ENCODE peak calls at places on chromosomes 7 and 10, in five cellular contexts. Q, I, B, L and T are unnamed samples.

GRCh38 chr10:82889703-82890102 is 1014.7 kb downstream of the NRG3 start:
- DNase-seq in Q (no peak), I (no peak), B (no peak), L (no peak), T (no peak)

GRCh38 chr10:86708068-86708782 is 39.9 kb downstream of the LDB3 start:
- DNase-seq in Q (no peak), I (no peak), B (no peak), L (no peak), T (no peak)

GRCh38 chr7:50618281-50618680 is 53.1 kb upstream of the DDC start:
- DNase-seq in Q (no peak), I (no peak), B (no peak), L (no peak), T (no peak)

GRCh38 chr7:122849297-122849696 is 37.0 kb downstream of the CADPS2 start:
- DNase-seq in Q (no peak), I (no peak), B (no peak), L (no peak), T (no peak)

GRCh38 chr10:34543716-34544115 is 271.4 kb downstream of the PARD3 start:
- DNase-seq in Q (no peak), I (no peak), B (no peak), L (no peak), T (no peak)

GRCh38 chr7:132095-132482 is 60.3 kb upstream of the FAM20C start:
- DNase-seq in Q (no peak), I (no peak), B (no peak), L (no peak), T (no peak)

GRCh38 chr10:110600487-110601101 is 33.1 kb downstream of the SMC3 start:
- DNase-seq in Q (no peak), I (peak), B (peak), L (no peak), T (peak)

GRCh38 chr7:25669300-25669781 is 441.1 kb upstream of the NPVF start:
- DNase-seq in Q (no peak), I (no peak), B (no peak), L (no peak), T (no peak)

GRCh38 chr10:72525277-72525676 is 100.6 kb downstream of the MICU1 start:
- DNase-seq in Q (no peak), I (peak), B (no peak), L (no peak), T (no peak)

GRCh38 chr10:58457761-58458616 is 54.7 kb upstream of the BICC1 start:
- DNase-seq in Q (no peak), I (peak), B (peak), L (no peak), T (no peak)